ENCODE peak calls at places on chromosomes 7 and 10, in four cellular contexts. Z is HEK293T, I is WTC11, D is K562. E is an unnamed sample.

GRCh38 chr10:29377333-29377961 is 88.6 kb downstream of the LYZL1 start:
- DNase-seq in I (no peak), D (peak; percentile 28), Z (peak; percentile 39), E (no peak)

GRCh38 chr10:131749767-131750142 is 151.1 kb upstream of the PPP2R2D start:
- DNase-seq in Z (no peak), I (no peak), D (no peak), E (no peak)

GRCh38 chr7:608361-608760 is 88.7 kb upstream of the PDGFA start:
- DNase-seq in Z (no peak), D (no peak), I (no peak), E (no peak)

GRCh38 chr10:112338957-112339356 is 35.0 kb upstream of the ACSL5 start:
- DNase-seq in Z (no peak), D (no peak), I (no peak), E (no peak)

GRCh38 chr7:155181768-155182167 is 111.6 kb downstream of the HTR5A start:
- DNase-seq in I (no peak), D (no peak), Z (no peak), E (no peak)

GRCh38 chr7:115068220-115068619 is 146.3 kb downstream of the MDFIC start:
- DNase-seq in D (no peak), Z (no peak), I (no peak), E (no peak)

GRCh38 chr10:14146501-14146900 is 184.2 kb downstream of the FRMD4A start:
- DNase-seq in I (no peak), Z (no peak), D (no peak), E (no peak)

GRCh38 chr10:78781991-78782390 is 286.8 kb upstream of the ZMIZ1 start:
- DNase-seq in I (no peak), Z (no peak), D (no peak), E (no peak)

GRCh38 chr10:128864554-128865300 is 602.3 kb upstream of the MGMT start:
- DNase-seq in D (no peak), I (no peak), Z (no peak), E (no peak)

GRCh38 chr10:121662945-121663917 is 65.0 kb upstream of the FGFR2 start:
- DNase-seq in D (peak; percentile 33), Z (peak; percentile 79), I (peak; percentile 80), E (no peak)

GRCh38 chr10:1448252-1448901 is 288.9 kb downstream of the ADARB2 start:
- DNase-seq in I (no peak), Z (no peak), D (no peak), E (no peak)

GRCh38 chr10:127243490-127244272 is 47.3 kb upstream of the INSYN2A start:
- DNase-seq in D (peak; percentile 3), I (peak; percentile 79), Z (peak; percentile 73), E (peak; percentile 46)

GRCh38 chr7:919924-920341 is 34.5 kb downstream of the ADAP1 start:
- DNase-seq in D (no peak), I (peak; percentile 7), Z (no peak), E (no peak)

GRCh38 chr7:150971242-150972048 is 6.7 kb downstream of the KCNH2 start:
- DNase-seq in Z (no peak), D (peak; percentile 82), I (no peak), E (no peak)

GRCh38 chr7:156764016-156764669 is 123.6 kb downstream of the RNF32 start:
- DNase-seq in D (peak; percentile 87), I (peak; percentile 56), Z (peak; percentile 88), E (peak; percentile 68)

DNA sequence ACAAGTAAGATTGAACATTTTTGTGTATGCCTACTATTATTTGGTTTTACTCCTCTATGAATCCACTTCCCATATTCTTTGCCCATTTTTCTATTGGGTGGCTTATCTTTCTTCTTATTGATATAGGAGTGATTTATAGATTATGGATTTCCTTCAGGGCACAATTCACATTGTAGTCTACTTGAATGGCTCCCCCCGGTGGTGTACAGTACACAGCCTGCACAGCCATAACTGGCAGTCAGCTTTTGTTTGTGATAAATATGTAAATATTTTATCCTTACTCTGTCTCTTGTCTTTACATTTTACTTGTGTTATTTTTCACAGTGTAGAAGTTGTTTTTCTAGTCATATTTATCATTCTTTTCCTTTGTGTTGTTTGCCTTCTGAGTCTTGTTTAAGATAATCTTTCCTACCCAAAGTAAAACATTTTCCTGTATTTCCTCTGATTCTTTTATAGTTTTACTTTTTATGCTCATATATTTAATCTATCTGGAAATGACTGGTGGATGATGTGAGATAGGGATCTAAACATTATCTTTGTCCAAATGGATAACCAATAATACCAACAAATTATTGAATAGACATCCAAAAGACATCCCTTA is 23.9 kb upstream of the CALD1 start:
- DNase-seq in Z (no peak), D (peak; percentile 24), I (no peak), E (no peak)
- TF ChIP-seq ELF4 in Z (no peak), D (no peak), I (no peak), E (no peak)

DNA sequence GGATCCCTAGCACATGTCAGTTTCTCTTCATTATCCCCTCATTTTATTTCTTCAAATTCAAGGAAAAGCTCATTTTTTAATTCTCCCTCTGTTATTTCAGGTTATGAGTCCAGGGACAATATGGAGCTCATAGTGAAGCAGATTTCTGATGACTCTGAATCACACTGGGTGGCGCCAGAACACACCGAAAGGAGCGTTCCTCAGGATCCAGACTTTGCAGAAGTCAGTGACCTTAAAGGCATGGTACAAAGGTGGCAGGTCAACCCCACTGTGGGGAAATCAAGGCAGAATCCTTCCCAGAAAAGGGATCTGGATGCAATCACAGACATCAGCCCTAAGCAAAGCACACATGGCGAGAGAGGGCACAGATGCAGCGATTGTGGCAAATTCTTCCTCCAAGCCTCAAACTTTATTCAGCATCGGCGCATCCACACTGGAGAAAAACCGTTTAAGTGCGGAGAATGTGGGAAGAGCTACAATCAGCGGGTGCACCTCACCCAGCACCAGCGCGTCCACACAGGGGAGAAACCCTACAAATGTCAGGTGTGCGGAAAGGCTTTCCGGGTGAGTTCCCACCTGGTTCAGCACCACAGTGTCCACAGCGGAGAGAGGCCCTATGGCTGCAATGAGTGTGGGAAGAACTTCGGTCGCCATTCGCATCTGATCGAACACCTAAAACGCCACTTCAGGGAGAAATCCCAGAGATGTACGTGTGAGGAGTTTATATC is 21.4 kb downstream of the ZKSCAN5 start:
- DNase-seq in I (peak; percentile 37), Z (no peak), D (peak; percentile 45), E (no peak)
- TF ChIP-seq ELF4 in I (no peak), Z (no peak), D (no peak), E (no peak)

GRCh38 chr7:47787249-47788069 is 160.8 kb downstream of the PKD1L1 start:
- DNase-seq in Z (no peak), I (no peak), D (no peak), E (no peak)
- TF ChIP-seq ELF4 in Z (no peak), I (no peak), D (no peak), E (no peak)

GRCh38 chr10:17735166-17735941 is 16.6 kb upstream of the TMEM236 start:
- DNase-seq in D (no peak), Z (no peak), I (no peak), E (no peak)

GRCh38 chr10:17740668-17741067 is 11.3 kb upstream of the TMEM236 start:
- DNase-seq in Z (no peak), D (no peak), I (no peak), E (no peak)

GRCh38 chr10:17736223-17736622 is 15.8 kb upstream of the TMEM236 start:
- DNase-seq in Z (no peak), D (no peak), I (no peak), E (no peak)

GRCh38 chr10:17734432-17735110 is 17.4 kb upstream of the TMEM236 start:
- DNase-seq in Z (no peak), D (no peak), I (no peak), E (no peak)

DNA sequence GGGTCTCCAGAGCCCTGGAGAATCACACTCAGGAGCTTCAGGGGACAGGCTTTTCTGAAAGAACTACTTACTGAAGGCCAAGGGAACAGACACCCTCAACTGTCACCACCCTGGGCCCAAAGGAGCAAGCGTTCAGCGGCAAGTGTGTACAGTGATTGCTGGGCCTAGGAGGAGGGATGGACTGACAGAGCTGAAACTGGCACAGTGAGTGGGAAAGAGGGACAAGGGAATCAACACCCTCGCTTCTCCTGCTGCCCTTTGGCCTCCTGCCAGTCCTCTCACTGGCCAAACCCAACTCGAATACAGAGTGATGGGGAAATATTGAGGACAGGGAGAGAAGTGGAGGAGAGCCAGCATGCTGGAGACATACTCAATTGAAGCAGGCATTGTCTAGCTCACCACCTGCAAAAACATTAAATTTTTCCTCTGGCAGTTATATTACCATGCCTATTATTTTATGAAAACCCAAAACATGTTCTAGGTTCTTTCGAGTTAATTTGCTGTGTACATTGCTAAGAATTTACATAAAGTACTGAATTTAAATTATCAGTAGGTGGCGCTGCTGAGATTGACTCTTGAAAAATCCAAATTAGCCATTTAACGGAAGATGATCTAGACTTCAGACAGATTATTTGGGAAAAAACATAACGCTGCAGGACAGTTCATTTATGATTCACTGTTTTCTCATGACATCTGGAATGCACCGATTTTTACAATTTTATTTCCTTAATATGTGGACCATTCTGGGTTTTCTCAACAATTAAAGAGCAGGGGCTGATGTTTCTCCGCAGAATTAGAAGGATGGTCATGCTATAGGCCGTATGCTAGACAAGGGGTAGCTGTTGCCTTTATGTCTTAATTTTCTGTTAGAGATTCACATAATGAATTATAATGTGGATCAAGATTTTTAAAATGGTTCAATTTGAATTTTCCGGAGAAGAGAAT is 14.7 kb upstream of the TMEM236 start:
- DNase-seq in Z (peak; percentile 26), I (no peak), D (peak; percentile 54), E (peak; percentile 24)
- TF ChIP-seq ELF4 in Z (no peak), I (no peak), D (no peak), E (no peak)

GRCh38 chr7:48096273-48096672 is 7.2 kb downstream of the UPP1 start:
- DNase-seq in I (no peak), D (no peak), Z (no peak), E (no peak)
- TF ChIP-seq ELF4 in I (no peak), D (no peak), Z (no peak), E (no peak)

GRCh38 chr10:4108693-4109092 is 323.7 kb upstream of the KLF6 start:
- DNase-seq in Z (no peak), D (no peak), I (no peak), E (no peak)

GRCh38 chr10:4103586-4103985 is 318.6 kb upstream of the KLF6 start:
- DNase-seq in Z (no peak), D (no peak), I (no peak), E (no peak)

GRCh38 chr10:4111593-4111992 is 326.6 kb upstream of the KLF6 start:
- DNase-seq in Z (no peak), I (no peak), D (no peak), E (no peak)

GRCh38 chr10:4107328-4107851 is 322.4 kb upstream of the KLF6 start:
- DNase-seq in I (no peak), D (no peak), Z (no peak), E (no peak)

GRCh38 chr10:4109469-4109868 is 324.5 kb upstream of the KLF6 start:
- DNase-seq in I (no peak), Z (no peak), D (no peak), E (no peak)
- TF ChIP-seq ELF4 in I (no peak), Z (no peak), D (no peak), E (no peak)

GRCh38 chr7:132004528-132004927 is 448.1 kb upstream of the PODXL start:
- DNase-seq in I (no peak), Z (no peak), D (peak; percentile 5), E (no peak)
- TF ChIP-seq ELF4 in I (no peak), Z (no peak), D (no peak), E (no peak)